ENCODE peak calls at places on chromosomes 11 and 22, in seven cellular contexts. One of them, this sample, is unnamed.

GRCh38 chr22:39476664-39477063 is 19.9 kb downstream of the MGAT3 start:
- DNase-seq in A549: no peak
- DNase-seq in H1: no peak
- DNase-seq in tibial nerve: no peak
- DNase-seq in HepG2: no peak
- DNase-seq in K562: no peak
- DNase-seq in ovary: no peak
- DNase-seq in this sample: no peak

GRCh38 chr11:117438371-117439000 is 110.8 kb downstream of the CEP164 start:
- DNase-seq in ovary: no peak
- DNase-seq in H1: no peak
- DNase-seq in A549: no peak
- DNase-seq in K562: no peak
- DNase-seq in HepG2: no peak
- DNase-seq in tibial nerve: no peak
- DNase-seq in this sample: no peak

GRCh38 chr11:114928260-114928870 is 250.0 kb downstream of the NXPE2 start:
- DNase-seq in K562: no peak
- DNase-seq in tibial nerve: no peak
- DNase-seq in HepG2: no peak
- DNase-seq in ovary: no peak
- DNase-seq in A549: no peak
- DNase-seq in H1: no peak
- DNase-seq in this sample: no peak

GRCh38 chr11:1398506-1399235 is 8.9 kb downstream of the BRSK2 start:
- DNase-seq in H1: no peak
- DNase-seq in tibial nerve: no peak
- DNase-seq in A549: no peak
- DNase-seq in ovary: no peak
- DNase-seq in K562: no peak
- DNase-seq in HepG2: no peak
- DNase-seq in this sample: peak; percentile 70

GRCh38 chr22:49602481-49602880 is 225.2 kb downstream of the BRD1 start:
- DNase-seq in K562: no peak
- DNase-seq in H1: no peak
- DNase-seq in A549: no peak
- DNase-seq in tibial nerve: no peak
- DNase-seq in ovary: no peak
- DNase-seq in HepG2: no peak
- DNase-seq in this sample: no peak

GRCh38 chr11:46808804-46809431 is 37.2 kb downstream of the CKAP5 start:
- DNase-seq in tibial nerve: no peak
- DNase-seq in A549: peak; percentile 69
- DNase-seq in HepG2: peak; percentile 25
- DNase-seq in K562: no peak
- DNase-seq in ovary: no peak
- DNase-seq in H1: no peak
- DNase-seq in this sample: no peak

GRCh38 chr11:88390254-88390653 is 52.7 kb upstream of the CTSC start:
- DNase-seq in ovary: no peak
- DNase-seq in K562: no peak
- DNase-seq in tibial nerve: no peak
- DNase-seq in H1: no peak
- DNase-seq in A549: no peak
- DNase-seq in HepG2: no peak
- DNase-seq in this sample: no peak

GRCh38 chr11:68145120-68145866 is 24.1 kb upstream of the CHKA start:
- DNase-seq in A549: peak; percentile 53
- DNase-seq in ovary: no peak
- DNase-seq in K562: no peak
- DNase-seq in H1: no peak
- DNase-seq in tibial nerve: no peak
- DNase-seq in HepG2: peak; percentile 92
- DNase-seq in this sample: no peak

GRCh38 chr11:130606181-130606580 is 157.7 kb downstream of the ADAMTS15 start:
- DNase-seq in tibial nerve: no peak
- DNase-seq in K562: no peak
- DNase-seq in H1: no peak
- DNase-seq in HepG2: no peak
- DNase-seq in A549: no peak
- DNase-seq in ovary: peak; percentile 44
- DNase-seq in this sample: no peak

GRCh38 chr11:75524576-75525432 is 937 bp downstream of the GDPD5 start:
- DNase-seq in ovary: peak; percentile 59
- DNase-seq in A549: no peak
- DNase-seq in HepG2: no peak
- DNase-seq in K562: peak; percentile 61
- DNase-seq in tibial nerve: no peak
- DNase-seq in H1: no peak
- DNase-seq in this sample: no peak

GRCh38 chr22:41799486-41800347 is 762 bp upstream of the CCDC134 start:
- DNase-seq in H1: no peak
- DNase-seq in A549: no peak
- DNase-seq in K562: peak; percentile 68
- DNase-seq in HepG2: no peak
- DNase-seq in ovary: peak; percentile 60
- DNase-seq in tibial nerve: peak; percentile 18
- DNase-seq in this sample: peak; percentile 89

GRCh38 chr22:17835256-17835655 is 61.0 kb upstream of the BID start:
- DNase-seq in K562: no peak
- DNase-seq in HepG2: no peak
- DNase-seq in H1: no peak
- DNase-seq in A549: no peak
- DNase-seq in tibial nerve: no peak
- DNase-seq in ovary: no peak
- DNase-seq in this sample: no peak

GRCh38 chr11:132318421-132319157 is 948.2 kb downstream of the NTM start:
- DNase-seq in tibial nerve: no peak
- DNase-seq in A549: no peak
- DNase-seq in H1: no peak
- DNase-seq in K562: no peak
- DNase-seq in HepG2: no peak
- DNase-seq in ovary: no peak
- DNase-seq in this sample: no peak

GRCh38 chr22:38882480-38882879 is 10.5 kb upstream of the CBX6 start:
- DNase-seq in tibial nerve: no peak
- DNase-seq in ovary: peak; percentile 73
- DNase-seq in H1: no peak
- DNase-seq in HepG2: no peak
- DNase-seq in K562: peak; percentile 2
- DNase-seq in A549: no peak
- DNase-seq in this sample: no peak

GRCh38 chr11:70191495-70192140 is 11.5 kb upstream of the FADD start:
- DNase-seq in H1: peak; percentile 59
- DNase-seq in A549: peak; percentile 79
- DNase-seq in tibial nerve: peak; percentile 26
- DNase-seq in ovary: peak; percentile 75
- DNase-seq in HepG2: peak; percentile 52
- DNase-seq in K562: peak; percentile 89
- DNase-seq in this sample: peak; percentile 94

GRCh38 chr22:46480396-46480795 is 57.0 kb downstream of the CELSR1 start:
- DNase-seq in HepG2: no peak
- DNase-seq in K562: no peak
- DNase-seq in tibial nerve: no peak
- DNase-seq in H1: no peak
- DNase-seq in ovary: no peak
- DNase-seq in A549: no peak
- DNase-seq in this sample: no peak

GRCh38 chr11:67442504-67443398 is 525 bp downstream of the CORO1B start:
- DNase-seq in tibial nerve: no peak
- DNase-seq in H1: no peak
- DNase-seq in A549: no peak
- DNase-seq in K562: peak; percentile 55
- DNase-seq in HepG2: no peak
- DNase-seq in ovary: no peak
- DNase-seq in this sample: no peak

GRCh38 chr11:125166347-125166841 is 1.8 kb downstream of the PKNOX2 start:
- DNase-seq in tibial nerve: no peak
- DNase-seq in HepG2: no peak
- DNase-seq in K562: no peak
- DNase-seq in A549: no peak
- DNase-seq in H1: no peak
- DNase-seq in ovary: peak; percentile 69
- DNase-seq in this sample: no peak

GRCh38 chr22:37808294-37808657 is 542 bp downstream of the GCAT start:
- DNase-seq in HepG2: no peak
- DNase-seq in K562: no peak
- DNase-seq in ovary: no peak
- DNase-seq in A549: no peak
- DNase-seq in tibial nerve: no peak
- DNase-seq in H1: no peak
- DNase-seq in this sample: no peak

GRCh38 chr22:20380486-20380885 is 13.5 kb upstream of the ZNF74 start:
- DNase-seq in ovary: no peak
- DNase-seq in K562: peak; percentile 28
- DNase-seq in A549: no peak
- DNase-seq in H1: no peak
- DNase-seq in tibial nerve: no peak
- DNase-seq in HepG2: no peak
- DNase-seq in this sample: no peak

GRCh38 chr22:40182231-40182835 is 4.6 kb downstream of the TNRC6B start:
- DNase-seq in tibial nerve: no peak
- DNase-seq in ovary: no peak
- DNase-seq in HepG2: no peak
- DNase-seq in A549: no peak
- DNase-seq in H1: no peak
- DNase-seq in K562: no peak
- DNase-seq in this sample: no peak

GRCh38 chr22:41919357-41920224 is 4.7 kb upstream of the SHISA8 start:
- DNase-seq in tibial nerve: no peak
- DNase-seq in HepG2: no peak
- DNase-seq in H1: peak; percentile 72
- DNase-seq in ovary: peak; percentile 62
- DNase-seq in K562: peak; percentile 68
- DNase-seq in A549: no peak
- DNase-seq in this sample: peak; percentile 88

GRCh38 chr22:26674211-26675190 is 17.1 kb downstream of the MIAT start:
- DNase-seq in tibial nerve: no peak
- DNase-seq in H1: no peak
- DNase-seq in ovary: no peak
- DNase-seq in HepG2: no peak
- DNase-seq in K562: peak; percentile 18
- DNase-seq in A549: no peak
- DNase-seq in this sample: no peak

GRCh38 chr22:26672060-26672471 is 14.7 kb downstream of the MIAT start:
- DNase-seq in A549: no peak
- DNase-seq in H1: no peak
- DNase-seq in K562: peak; percentile 12
- DNase-seq in HepG2: no peak
- DNase-seq in ovary: peak; percentile 60
- DNase-seq in tibial nerve: no peak
- DNase-seq in this sample: no peak

GRCh38 chr22:26671317-26672059 is 14.1 kb downstream of the MIAT start:
- DNase-seq in ovary: peak; percentile 68
- DNase-seq in A549: no peak
- DNase-seq in tibial nerve: peak; percentile 20
- DNase-seq in HepG2: no peak
- DNase-seq in K562: no peak
- DNase-seq in H1: no peak
- DNase-seq in this sample: peak; percentile 79

GRCh38 chr22:26673485-26673884 is 16.1 kb downstream of the MIAT start:
- DNase-seq in K562: no peak
- DNase-seq in tibial nerve: no peak
- DNase-seq in A549: no peak
- DNase-seq in H1: no peak
- DNase-seq in HepG2: no peak
- DNase-seq in ovary: no peak
- DNase-seq in this sample: no peak

DNA sequence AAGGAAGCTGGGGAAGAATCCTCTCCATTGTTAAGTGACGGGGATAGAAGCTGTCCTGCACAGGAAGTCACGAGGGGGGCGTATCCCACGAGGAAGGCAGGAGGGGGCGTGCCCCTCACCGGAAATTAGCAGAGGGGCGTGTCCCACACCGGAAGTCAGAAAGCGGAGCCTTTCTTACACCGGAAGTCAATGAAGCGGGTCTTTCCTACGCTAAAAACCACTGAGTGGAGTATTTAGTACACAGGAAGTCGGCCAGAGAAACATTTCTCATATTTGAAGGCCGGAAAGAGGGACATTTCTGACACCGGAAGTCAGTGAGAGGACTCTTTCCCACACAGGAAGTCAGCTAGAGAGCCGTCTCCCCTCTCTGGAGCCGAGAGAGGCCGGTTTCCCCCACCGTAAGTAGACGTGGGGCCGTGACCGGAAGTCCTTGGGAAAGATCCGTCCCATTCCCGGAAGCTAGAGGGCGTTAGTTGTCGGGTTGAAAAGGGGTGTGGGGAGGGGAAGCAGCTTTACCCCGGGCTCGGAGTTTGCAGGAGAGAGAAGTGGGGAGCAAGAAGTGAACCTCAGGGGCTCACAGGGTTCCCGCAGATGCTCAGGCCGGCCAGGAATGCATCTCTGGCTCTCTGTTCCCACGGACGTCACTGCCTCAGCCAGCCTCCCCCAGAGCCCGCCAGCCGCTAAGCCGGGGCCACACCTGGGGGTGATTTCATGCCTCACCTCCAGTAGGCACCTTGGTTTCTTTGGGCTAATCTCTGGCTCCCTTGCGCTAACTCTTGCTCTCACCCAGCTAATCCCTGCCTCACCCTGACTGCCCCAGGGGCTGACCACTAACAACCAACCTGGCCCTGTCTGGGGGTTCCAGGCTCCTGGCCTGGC is 15.4 kb downstream of the MIAT start:
- DNase-seq in tibial nerve: peak; percentile 79
- DNase-seq in A549: peak; percentile 94
- DNase-seq in K562: peak; percentile 84
- DNase-seq in ovary: peak; percentile 94
- DNase-seq in H1: peak; percentile 80
- DNase-seq in HepG2: peak; percentile 62
- DNase-seq in this sample: peak; percentile 92
- TF ChIP-seq EP300 in tibial nerve: peak; percentile 83
- TF ChIP-seq EP300 in A549: no peak
- TF ChIP-seq EP300 in K562: no peak
- TF ChIP-seq EP300 in ovary: peak; percentile 78
- TF ChIP-seq EP300 in H1: no peak
- TF ChIP-seq EP300 in HepG2: no peak
- TF ChIP-seq EP300 in this sample: peak; percentile 72

GRCh38 chr11:113084297-113084696 is 123.1 kb downstream of the NCAM1 start:
- DNase-seq in H1: no peak
- DNase-seq in HepG2: no peak
- DNase-seq in K562: no peak
- DNase-seq in ovary: no peak
- DNase-seq in tibial nerve: no peak
- DNase-seq in A549: no peak
- DNase-seq in this sample: no peak
- TF ChIP-seq EP300 in H1: no peak
- TF ChIP-seq EP300 in HepG2: no peak
- TF ChIP-seq EP300 in K562: no peak
- TF ChIP-seq EP300 in ovary: no peak
- TF ChIP-seq EP300 in tibial nerve: no peak
- TF ChIP-seq EP300 in A549: no peak
- TF ChIP-seq EP300 in this sample: no peak

GRCh38 chr11:12698049-12698448 is 23.8 kb downstream of the TEAD1 start:
- DNase-seq in A549: no peak
- DNase-seq in H1: no peak
- DNase-seq in tibial nerve: no peak
- DNase-seq in K562: no peak
- DNase-seq in ovary: no peak
- DNase-seq in HepG2: no peak
- DNase-seq in this sample: no peak
- TF ChIP-seq EP300 in A549: no peak
- TF ChIP-seq EP300 in H1: no peak
- TF ChIP-seq EP300 in tibial nerve: no peak
- TF ChIP-seq EP300 in K562: no peak
- TF ChIP-seq EP300 in ovary: no peak
- TF ChIP-seq EP300 in HepG2: no peak
- TF ChIP-seq EP300 in this sample: no peak

GRCh38 chr11:119030329-119031047 is at the start of gene SLC37A4:
- DNase-seq in ovary: peak; percentile 98
- DNase-seq in HepG2: peak; percentile 95
- DNase-seq in K562: peak; percentile 96
- DNase-seq in H1: peak; percentile 98
- DNase-seq in tibial nerve: peak; percentile 95
- DNase-seq in A549: peak; percentile 97
- DNase-seq in this sample: peak; percentile 100
- TF ChIP-seq EP300 in ovary: no peak
- TF ChIP-seq EP300 in HepG2: no peak
- TF ChIP-seq EP300 in K562: peak; percentile 34
- TF ChIP-seq EP300 in H1: no peak
- TF ChIP-seq EP300 in tibial nerve: peak; percentile 87
- TF ChIP-seq EP300 in A549: no peak
- TF ChIP-seq EP300 in this sample: no peak

This sample was measured in upper lobe of left lung.